ENCODE peak calls at places on chromosome 12, in four cellular contexts. X is transverse colon; G is body of pancreas; M is CD8-positive, alpha-beta T cell. V is an unnamed sample.

GRCh38 chr12:7269273-7269672 is 34.6 kb upstream of the ACSM4 start:
- DNase-seq in X (no peak), G (no peak), M (no peak), V (no peak)

GRCh38 chr12:80714055-80714454 is 2.7 kb upstream of the MYF5 start:
- DNase-seq in X (no peak), G (no peak), M (no peak), V (no peak)

GRCh38 chr12:62632521-62632920 is 165.9 kb downstream of the MON2 start:
- DNase-seq in X (peak; percentile 35), G (peak; percentile 34), M (no peak), V (peak; percentile 68)

GRCh38 chr12:68760806-68761441 is 14.9 kb downstream of the SLC35E3 start:
- DNase-seq in X (no peak), G (no peak), M (no peak), V (no peak)

GRCh38 chr12:96872946-96873345 is 34.1 kb upstream of the NEDD1 start:
- DNase-seq in X (no peak), G (no peak), M (no peak), V (no peak)

GRCh38 chr12:3047961-3048360 is 29.2 kb upstream of the TSPAN9 start:
- DNase-seq in X (no peak), G (no peak), M (no peak), V (no peak)

GRCh38 chr12:41709012-41709411 is 435.7 kb downstream of the GXYLT1 start:
- DNase-seq in X (no peak), G (no peak), M (no peak), V (no peak)

GRCh38 chr12:128318946-128319345 is 52.0 kb downstream of the TMEM132C start:
- DNase-seq in X (no peak), G (no peak), M (no peak), V (no peak)

GRCh38 chr12:49228653-49229052 is 36.2 kb upstream of the TUBA1C start:
- DNase-seq in X (no peak), G (no peak), M (no peak), V (no peak)

GRCh38 chr12:2834581-2835491 is at the start of gene NRIP2:
- DNase-seq in X (no peak), G (peak; percentile 30), M (no peak), V (peak; percentile 77)

GRCh38 chr12:41361791-41362190 is 173.7 kb downstream of the PDZRN4 start:
- DNase-seq in X (no peak), G (no peak), M (no peak), V (no peak)

GRCh38 chr12:15701721-15702156 is 87.4 kb downstream of the EPS8 start:
- DNase-seq in X (no peak), G (no peak), M (no peak), V (no peak)

GRCh38 chr12:90543841-90544240 is 411.1 kb downstream of the CCER1 start:
- DNase-seq in X (no peak), G (no peak), M (no peak), V (no peak)

GRCh38 chr12:114691196-114691595 is 7.2 kb upstream of the TBX3 start:
- DNase-seq in X (no peak), G (no peak), M (no peak), V (no peak)

GRCh38 chr12:119168721-119169120 is 10.0 kb upstream of the HSPB8 start:
- DNase-seq in X (no peak), G (no peak), M (no peak), V (no peak)
- TF ChIP-seq CTCF in X (no peak), G (no peak), M (no peak), V (no peak)

GRCh38 chr12:34599530-34600513 is 577.5 kb downstream of the ALG10 start:
- DNase-seq in X (no peak), G (no peak), M (no peak), V (no peak)
- H3K9me3 ChIP-seq in X (peaks cover 28% of the 10 kb centered on the region), G (no peaks in the 10 kb centered on the region), M (no peaks in the 10 kb centered on the region), V (no peaks in the 10 kb centered on the region)

GRCh38 chr12:113233967-113234366 is 12.7 kb downstream of the TPCN1 start:
- DNase-seq in X (no peak), G (no peak), M (no peak), V (no peak)

GRCh38 chr12:113232232-113232615 is 11.0 kb downstream of the TPCN1 start:
- DNase-seq in X (no peak), G (no peak), M (no peak), V (no peak)

GRCh38 chr12:113231275-113232231 is 10.3 kb downstream of the TPCN1 start:
- DNase-seq in X (no peak), G (peak; percentile 67), M (no peak), V (no peak)

GRCh38 chr12:113234483-113234882 is 13.2 kb downstream of the TPCN1 start:
- DNase-seq in X (no peak), G (no peak), M (no peak), V (no peak)

DNA sequence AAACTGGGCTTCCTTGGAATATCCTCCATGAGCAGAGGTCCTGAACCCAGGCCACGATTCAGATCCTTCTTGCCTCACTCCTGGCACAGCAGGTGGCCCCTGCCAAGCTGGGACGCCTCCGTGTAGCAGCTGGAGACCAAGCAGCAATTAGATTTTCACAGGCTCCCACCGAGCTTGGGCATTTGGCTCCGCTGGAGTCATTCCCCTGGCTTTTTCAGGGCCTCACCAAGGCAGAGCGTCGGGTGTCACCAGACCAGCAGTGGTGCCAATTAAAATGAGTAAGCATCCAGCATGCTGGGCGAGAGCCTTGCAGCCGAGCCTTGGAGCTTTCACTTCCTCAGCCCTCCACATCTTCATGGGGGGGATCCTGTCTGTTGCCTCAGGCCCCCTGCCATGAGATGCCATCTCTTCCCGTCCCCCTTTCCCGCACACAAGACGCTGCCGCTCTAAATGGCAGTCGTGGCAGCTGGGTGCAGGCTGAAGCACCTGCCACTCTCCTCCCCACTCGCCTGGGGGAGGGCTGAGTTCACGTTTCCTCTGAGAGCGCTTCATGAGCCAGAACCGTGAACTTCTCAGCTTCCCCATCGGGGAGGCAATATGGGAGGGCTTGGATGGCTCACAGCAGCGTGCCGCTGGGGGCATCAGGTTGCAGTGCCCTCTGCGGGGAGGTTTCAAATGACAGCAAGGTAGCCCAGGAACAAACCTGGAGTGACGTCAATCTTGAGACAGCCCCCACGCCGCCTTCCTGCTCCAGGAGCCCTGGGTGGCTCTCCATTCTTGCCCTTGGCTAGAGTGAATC is 11.7 kb downstream of the TPCN1 start:
- DNase-seq in X (peak; percentile 44), G (no peak), M (peak; percentile 54), V (no peak)
- TF ChIP-seq CTCF in X (no peak), G (no peak), M (peak; percentile 55), V (no peak)

DNA sequence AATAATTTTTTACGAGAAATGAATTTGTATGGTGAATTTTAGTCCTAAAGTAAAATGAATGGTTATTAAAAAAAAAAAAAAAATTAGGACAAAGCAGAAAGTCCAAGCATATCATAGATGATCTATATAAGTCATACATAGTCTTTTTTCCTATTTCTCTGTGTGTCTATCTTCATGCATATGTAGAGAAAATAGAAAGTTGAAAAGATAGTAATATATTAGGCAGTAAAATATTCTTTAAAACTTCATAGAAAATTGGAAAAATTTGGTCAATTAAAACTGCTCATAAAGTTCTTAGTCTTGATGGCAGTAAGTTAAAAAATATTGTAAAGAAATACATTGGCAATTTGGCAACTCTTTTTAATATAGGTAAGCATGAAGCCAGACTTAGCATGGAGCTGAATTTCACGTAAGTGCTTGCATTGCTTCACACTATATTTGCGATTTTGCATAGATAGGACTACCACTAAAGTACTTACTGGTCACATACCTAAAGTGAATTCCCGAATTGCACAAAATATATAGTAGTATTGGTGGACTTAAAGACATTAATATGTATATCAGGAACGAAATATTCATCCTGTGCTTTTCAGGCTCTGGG is 303.8 kb downstream of the IPO8 start:
- DNase-seq in X (no peak), G (no peak), M (no peak), V (no peak)
- H3K9me3 ChIP-seq in X (no peaks in the 10 kb centered on the region), G (no peaks in the 10 kb centered on the region), M (no peaks in the 10 kb centered on the region), V (no peaks in the 10 kb centered on the region)